ENCODE peak calls at places on chromosomes 1 and 21, in seven cellular contexts. B is frontal cortex, A is heart right ventricle, H is cardiac fibroblast, O is erythroblast, R is C1 segment of cervical spinal cord, M is astrocyte. P is an unnamed sample.

GRCh38 chr1:151972533-151973270 is 21.0 kb downstream of the S100A10 start:
- DNase-seq in H (peak; percentile 76), B (no peak), O (peak; percentile 89), M (peak; percentile 93), A (no peak), R (no peak), P (peak; percentile 88)

GRCh38 chr1:48878191-48878940 is 101.7 kb upstream of the BEND5 start:
- DNase-seq in B (no peak), R (no peak), A (no peak), H (peak; percentile 84), O (peak; percentile 1), M (peak; percentile 96), P (no peak)

GRCh38 chr1:1421147-1421906 is at the start of gene ANKRD65:
- DNase-seq in M (no peak), A (no peak), O (no peak), H (no peak), R (no peak), B (peak; percentile 61), P (no peak)

GRCh38 chr1:220368352-220369265 is 96.4 kb upstream of the RAB3GAP2 start:
- DNase-seq in O (no peak), R (no peak), M (peak; percentile 71), A (no peak), H (peak; percentile 3), B (no peak), P (peak; percentile 69)

GRCh38 chr1:45107782-45108181 is 95.7 kb downstream of the UROD start:
- DNase-seq in M (no peak), R (no peak), A (no peak), H (no peak), O (no peak), B (no peak), P (no peak)

GRCh38 chr1:161930064-161930463 is 93.6 kb downstream of the OLFML2B start:
- DNase-seq in H (peak; percentile 40), O (no peak), R (no peak), B (no peak), A (no peak), M (peak; percentile 50), P (no peak)

GRCh38 chr1:10629816-10630571 is 155.2 kb downstream of the PEX14 start:
- DNase-seq in R (no peak), B (peak; percentile 15), A (no peak), M (no peak), H (no peak), O (no peak), P (no peak)

GRCh38 chr1:77399250-77400086 is 117.6 kb downstream of the AK5 start:
- DNase-seq in A (no peak), R (no peak), B (no peak), O (no peak), H (no peak), M (no peak), P (no peak)

GRCh38 chr1:47886141-47886540 is 111.0 kb downstream of the TRABD2B start:
- DNase-seq in B (no peak), O (no peak), A (no peak), M (no peak), H (no peak), R (no peak), P (no peak)

GRCh38 chr1:2073382-2074230 is 23.4 kb downstream of the PRKCZ start:
- DNase-seq in B (peak; percentile 92), H (peak; percentile 49), R (no peak), A (peak; percentile 7), O (no peak), M (peak; percentile 66), P (no peak)

GRCh38 chr1:208170252-208170651 is 73.9 kb downstream of the PLXNA2 start:
- DNase-seq in M (no peak), R (no peak), A (peak; percentile 54), H (no peak), O (peak; percentile 65), B (no peak), P (no peak)

GRCh38 chr21:43880111-43880985 is 15.3 kb downstream of the AGPAT3 start:
- DNase-seq in M (peak; percentile 26), A (no peak), B (no peak), R (no peak), O (peak; percentile 17), H (no peak), P (no peak)

GRCh38 chr21:41168391-41169257 is 664 bp downstream of the BACE2 start:
- DNase-seq in B (peak; percentile 43), A (peak; percentile 48), O (no peak), H (peak; percentile 69), M (peak; percentile 72), R (no peak), P (peak; percentile 54)

GRCh38 chr1:234768569-234769283 is 158.7 kb upstream of the IRF2BP2 start:
- DNase-seq in R (no peak), O (no peak), H (no peak), B (no peak), A (no peak), M (no peak), P (no peak)

GRCh38 chr1:30405081-30405480 is 318.3 kb downstream of the MATN1 start:
- DNase-seq in B (no peak), M (no peak), A (no peak), H (no peak), O (no peak), R (no peak), P (no peak)

GRCh38 chr21:33682992-33683627 is 40.8 kb downstream of the ITSN1 start:
- DNase-seq in H (peak; percentile 89), B (no peak), M (peak; percentile 99), A (no peak), R (no peak), O (peak; percentile 38), P (no peak)

GRCh38 chr21:32645261-32646182 is 33.3 kb upstream of the CFAP298 start:
- DNase-seq in R (no peak), A (no peak), B (no peak), M (no peak), O (peak; percentile 16), H (no peak), P (no peak)

GRCh38 chr21:41220208-41220733 is 52.3 kb downstream of the BACE2 start:
- DNase-seq in A (no peak), B (no peak), M (no peak), O (no peak), H (peak; percentile 25), R (no peak), P (no peak)

GRCh38 chr1:243253211-243253926 is 1.7 kb downstream of the CEP170 start:
- DNase-seq in H (no peak), R (no peak), O (peak; percentile 35), B (peak; percentile 21), M (no peak), A (no peak), P (no peak)

GRCh38 chr1:177309884-177310283 is 139.1 kb downstream of the BRINP2 start:
- DNase-seq in O (no peak), H (no peak), R (no peak), B (no peak), A (no peak), M (no peak), P (no peak)

GRCh38 chr1:193308438-193308837 is 122.0 kb upstream of the B3GALT2 start:
- DNase-seq in A (no peak), B (no peak), M (peak; percentile 62), R (no peak), O (no peak), H (peak; percentile 28), P (no peak)

GRCh38 chr1:94258873-94259331 is 21.5 kb upstream of the ARHGAP29 start:
- DNase-seq in M (peak; percentile 98), B (no peak), A (no peak), H (peak; percentile 92), O (no peak), R (no peak), P (no peak)

GRCh38 chr1:78831731-78832360 is 174.7 kb downstream of the ADGRL4 start:
- DNase-seq in A (no peak), H (peak; percentile 84), M (peak; percentile 98), O (no peak), R (no peak), B (no peak), P (no peak)

GRCh38 chr21:28235169-28235892 is 757.3 kb downstream of the LTN1 start:
- DNase-seq in H (peak; percentile 63), B (no peak), O (no peak), A (peak; percentile 5), R (no peak), M (no peak), P (peak; percentile 44)

GRCh38 chr21:17613242-17613676 is 558 bp upstream of the BTG3 start:
- DNase-seq in R (no peak), H (peak; percentile 26), O (peak; percentile 61), M (no peak), A (peak; percentile 23), B (peak; percentile 22), P (no peak)

GRCh38 chr1:67312630-67313029 is 5.0 kb downstream of the IL12RB2 start:
- DNase-seq in M (no peak), O (no peak), B (no peak), R (no peak), A (no peak), H (no peak), P (no peak)

GRCh38 chr1:71950579-71950978 is 331.8 kb downstream of the NEGR1 start:
- DNase-seq in A (no peak), O (no peak), M (no peak), B (no peak), R (no peak), H (no peak), P (no peak)